ENCODE peak calls at places on chromosome 21, in nine cellular contexts. A is left ventricle myocardium inferior, Q is AG10803, E is AG04450, N is heart left ventricle, T is mesendoderm, S is thoracic aorta, Y is AG04449, X is cardiac fibroblast. W is an unnamed sample.

GRCh38 chr21:45544449-45545235 is 2.4 kb upstream of the SLC19A1 start:
- DNase-seq in E (no peak), A (peak), S (no peak), X (no peak), N (peak), T (no peak), Q (no peak), Y (no peak), W (no peak)

GRCh38 chr21:45405271-45405818 is 380 bp downstream of the COL18A1 start:
- DNase-seq in X (peak), A (peak), Q (no peak), E (no peak), T (no peak), Y (no peak), S (no peak), N (peak), W (no peak)

GRCh38 chr21:27329255-27329851 is 362.5 kb upstream of the ADAMTS5 start:
- DNase-seq in X (peak), N (no peak), Q (peak), S (no peak), T (no peak), E (peak), Y (no peak), A (no peak), W (no peak)

GRCh38 chr21:32604484-32604883 is 7.7 kb downstream of the CFAP298 start:
- DNase-seq in E (no peak), Q (no peak), A (no peak), S (no peak), X (no peak), N (no peak), Y (no peak), T (peak), W (no peak)

GRCh38 chr21:45330075-45330781 is 42.5 kb upstream of the POFUT2 start:
- DNase-seq in S (no peak), Y (peak), A (peak), E (peak), Q (peak), X (peak), T (peak), N (no peak), W (peak)

GRCh38 chr21:26007911-26008579 is 162.5 kb downstream of the APP start:
- DNase-seq in S (no peak), T (no peak), E (no peak), A (no peak), Y (no peak), X (peak), N (no peak), Q (peak), W (no peak)

GRCh38 chr21:39660191-39660590 is 47.5 kb downstream of the B3GALT5 start:
- DNase-seq in E (peak), T (no peak), X (no peak), S (no peak), Q (peak), A (peak), Y (no peak), N (peak), W (no peak)

GRCh38 chr21:45104560-45104959 is 30.2 kb downstream of the ADARB1 start:
- DNase-seq in Q (no peak), X (peak), T (no peak), A (peak), N (peak), E (no peak), S (no peak), Y (no peak), W (no peak)

GRCh38 chr21:45370575-45370974 is 34.4 kb upstream of the COL18A1 start:
- DNase-seq in A (no peak), Q (no peak), E (no peak), T (no peak), S (no peak), N (no peak), X (no peak), Y (no peak), W (no peak)

GRCh38 chr21:46160563-46161179 is 5.3 kb upstream of the FTCD start:
- DNase-seq in E (no peak), Y (no peak), T (no peak), N (peak), A (no peak), S (no peak), Q (no peak), X (no peak), W (no peak)

GRCh38 chr21:42781981-42782722 is 97.2 kb downstream of the WDR4 start:
- DNase-seq in A (no peak), N (no peak), E (no peak), Q (no peak), S (no peak), T (no peak), Y (no peak), X (no peak), W (no peak)

GRCh38 chr21:29181799-29182470 is 51.5 kb downstream of the MAP3K7CL start:
- DNase-seq in X (peak), Q (peak), T (peak), Y (peak), E (peak), N (no peak), A (no peak), S (no peak), W (no peak)

GRCh38 chr21:42653492-42654061 is at the start of gene PDE9A:
- DNase-seq in E (no peak), S (no peak), X (no peak), Y (no peak), N (peak), A (no peak), Q (no peak), T (peak), W (no peak)

GRCh38 chr21:26116456-26117011 is 54.0 kb downstream of the APP start:
- DNase-seq in E (no peak), A (no peak), Q (peak), T (peak), N (no peak), Y (peak), X (peak), S (no peak), W (no peak)

GRCh38 chr21:32320059-32320458 is 21.4 kb downstream of the MRAP start:
- DNase-seq in N (no peak), Q (no peak), X (no peak), Y (no peak), S (no peak), T (no peak), E (no peak), A (no peak), W (no peak)

GRCh38 chr21:45228171-45228641 is 59.5 kb downstream of the POFUT2 start:
- DNase-seq in T (peak), S (no peak), Q (peak), Y (peak), A (no peak), E (peak), X (peak), N (no peak), W (no peak)

GRCh38 chr21:42526379-42526727 is 12.7 kb downstream of the SLC37A1 start:
- DNase-seq in N (peak), Q (no peak), T (no peak), E (no peak), A (peak), S (no peak), X (no peak), Y (no peak), W (no peak)

GRCh38 chr21:32818411-32818810 is 46.9 kb upstream of the PAXBP1 start:
- DNase-seq in Q (no peak), A (no peak), S (no peak), Y (no peak), X (no peak), N (no peak), T (no peak), E (no peak), W (no peak)

GRCh38 chr21:39659070-39659815 is 46.5 kb downstream of the B3GALT5 start:
- DNase-seq in S (no peak), X (no peak), Y (no peak), E (no peak), Q (no peak), T (no peak), N (no peak), A (no peak), W (no peak)

GRCh38 chr21:32147041-32147440 is 131.8 kb downstream of the MIS18A start:
- DNase-seq in Y (no peak), A (no peak), E (no peak), Q (no peak), X (no peak), T (peak), S (no peak), N (no peak), W (no peak)

GRCh38 chr21:46599251-46599572 is 5.7 kb downstream of the S100B start:
- DNase-seq in Q (peak), S (no peak), Y (peak), A (no peak), X (peak), E (peak), T (peak), N (peak), W (no peak)

GRCh38 chr21:42654179-42654912 is 925 bp downstream of the PDE9A start:
- DNase-seq in A (no peak), N (no peak), X (no peak), Y (no peak), T (peak), Q (no peak), S (no peak), E (no peak), W (no peak)

GRCh38 chr21:31909153-31909771 is 36.4 kb downstream of the HUNK start:
- DNase-seq in A (no peak), T (peak), Y (no peak), X (no peak), Q (peak), N (no peak), E (no peak), S (no peak), W (no peak)

GRCh38 chr21:31343680-31344480 is at the start of gene TIAM1:
- DNase-seq in E (no peak), T (peak), X (peak), Q (peak), N (peak), S (peak), A (peak), Y (peak), W (peak)

GRCh38 chr21:25428537-25428936 is 178.7 kb downstream of the MRPL39 start:
- DNase-seq in S (no peak), A (no peak), T (no peak), E (no peak), Q (no peak), Y (no peak), X (no peak), N (no peak), W (no peak)

GRCh38 chr21:23874271-23874670 is 1733.0 kb downstream of the MRPL39 start:
- DNase-seq in Q (no peak), S (no peak), N (no peak), X (no peak), A (no peak), Y (no peak), E (no peak), T (no peak), W (no peak)

GRCh38 chr21:33660406-33660805 is 18.1 kb downstream of the ITSN1 start:
- DNase-seq in N (no peak), T (no peak), Y (no peak), Q (peak), E (no peak), S (no peak), A (no peak), X (no peak), W (no peak)

GRCh38 chr21:31977816-31978215 is 105.0 kb downstream of the HUNK start:
- DNase-seq in A (no peak), S (no peak), X (no peak), T (no peak), E (no peak), Q (no peak), N (no peak), Y (no peak), W (no peak)

GRCh38 chr21:45026833-45027232 is 47.5 kb upstream of the ADARB1 start:
- DNase-seq in T (no peak), N (no peak), A (no peak), X (no peak), S (no peak), Y (no peak), Q (no peak), E (no peak), W (no peak)

GRCh38 chr21:20720623-20721022 is 277.6 kb upstream of the NCAM2 start:
- DNase-seq in T (no peak), X (peak), S (no peak), Q (no peak), Y (no peak), E (no peak), A (no peak), N (no peak), W (no peak)

GRCh38 chr21:31530918-31531705 is 128.4 kb upstream of the SOD1 start:
- DNase-seq in N (no peak), Q (no peak), T (no peak), Y (no peak), X (no peak), A (no peak), S (no peak), E (no peak), W (no peak)

GRCh38 chr21:45837936-45838335 is 143.6 kb upstream of the COL6A1 start:
- DNase-seq in E (no peak), A (no peak), N (no peak), Y (no peak), X (no peak), S (no peak), Q (no peak), T (no peak), W (no peak)

GRCh38 chr21:25916226-25916625 is 181.5 kb downstream of the GABPA start:
- DNase-seq in Y (no peak), T (no peak), E (no peak), S (no peak), Q (no peak), A (no peak), X (no peak), N (no peak), W (no peak)

GRCh38 chr21:25568230-25568629 is 39.1 kb downstream of the MRPL39 start:
- DNase-seq in E (peak), Q (peak), A (peak), T (peak), X (peak), Y (no peak), N (peak), S (no peak), W (no peak)

GRCh38 chr21:45818904-45819285 is 162.7 kb upstream of the COL6A1 start:
- DNase-seq in E (no peak), Q (peak), T (no peak), N (no peak), A (no peak), Y (peak), X (peak), S (no peak), W (no peak)

GRCh38 chr21:33157303-33157702 is 72.4 kb upstream of the IFNAR2 start:
- DNase-seq in Y (no peak), T (peak), E (no peak), S (no peak), Q (no peak), X (peak), A (no peak), N (no peak), W (no peak)

GRCh38 chr21:46412521-46413364 is 45.9 kb upstream of the DIP2A start:
- DNase-seq in X (no peak), N (no peak), T (no peak), A (no peak), S (no peak), Y (no peak), E (no peak), Q (no peak), W (no peak)

GRCh38 chr21:42781150-42781980 is 98.0 kb downstream of the WDR4 start:
- DNase-seq in N (peak), S (no peak), Y (no peak), X (no peak), T (peak), Q (no peak), A (no peak), E (no peak), W (no peak)

GRCh38 chr21:14883351-14883750 is 181.4 kb downstream of the NRIP1 start:
- DNase-seq in S (no peak), E (no peak), N (no peak), T (no peak), X (no peak), Q (no peak), A (no peak), Y (no peak), W (no peak)
- H3K4me3 ChIP-seq in S (no peak), E (no peak), N (no peak), T (no peak), X (no peak), Q (no peak), A (no peak), Y (no peak), W (no peak)

DNA sequence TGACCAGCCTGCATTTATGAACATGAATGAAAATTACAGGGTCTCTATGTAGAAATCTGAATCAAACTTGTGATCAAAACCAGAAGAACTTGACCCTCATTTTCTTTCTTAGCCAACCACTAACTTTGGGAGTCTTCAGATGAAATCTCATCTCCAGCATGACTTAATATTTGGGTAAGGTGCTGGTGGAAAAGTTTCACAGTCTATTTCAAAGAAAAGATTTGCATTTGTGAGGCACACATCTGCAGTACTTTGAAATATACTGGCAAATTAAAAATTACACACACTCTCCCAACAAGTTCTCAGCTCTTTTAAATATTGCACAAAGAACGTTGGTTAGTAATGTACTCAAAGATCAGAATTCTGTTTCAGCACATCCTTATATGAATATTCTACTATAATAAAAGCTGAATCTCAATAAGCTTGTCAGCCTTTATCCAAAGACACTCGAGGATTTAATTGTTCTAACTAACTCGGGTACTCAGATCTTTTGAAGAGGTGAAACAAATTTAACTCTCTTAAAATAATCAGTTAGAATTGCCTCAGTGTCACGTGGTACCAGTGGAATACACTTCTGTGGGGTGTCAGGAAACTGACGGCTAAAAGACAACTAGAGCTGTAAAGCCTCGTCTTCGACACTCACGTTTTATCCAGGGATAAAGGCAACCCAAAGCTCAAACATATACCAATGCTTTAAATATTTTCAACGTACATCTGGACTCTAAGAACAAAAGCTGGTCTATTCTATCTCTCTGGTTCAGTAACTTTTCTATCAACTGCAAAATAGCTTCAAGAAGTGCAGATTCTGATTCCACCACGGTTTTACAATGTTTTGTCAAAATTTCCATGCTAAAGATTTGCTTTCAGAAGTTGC is 19.1 kb downstream of the SAMSN1 start:
- DNase-seq in T (no peak), X (no peak), Y (no peak), Q (no peak), A (no peak), E (no peak), S (no peak), N (no peak), W (no peak)
- H3K4me3 ChIP-seq in T (no peak), X (no peak), Y (no peak), Q (no peak), A (no peak), E (no peak), S (no peak), N (no peak), W (no peak)

DNA sequence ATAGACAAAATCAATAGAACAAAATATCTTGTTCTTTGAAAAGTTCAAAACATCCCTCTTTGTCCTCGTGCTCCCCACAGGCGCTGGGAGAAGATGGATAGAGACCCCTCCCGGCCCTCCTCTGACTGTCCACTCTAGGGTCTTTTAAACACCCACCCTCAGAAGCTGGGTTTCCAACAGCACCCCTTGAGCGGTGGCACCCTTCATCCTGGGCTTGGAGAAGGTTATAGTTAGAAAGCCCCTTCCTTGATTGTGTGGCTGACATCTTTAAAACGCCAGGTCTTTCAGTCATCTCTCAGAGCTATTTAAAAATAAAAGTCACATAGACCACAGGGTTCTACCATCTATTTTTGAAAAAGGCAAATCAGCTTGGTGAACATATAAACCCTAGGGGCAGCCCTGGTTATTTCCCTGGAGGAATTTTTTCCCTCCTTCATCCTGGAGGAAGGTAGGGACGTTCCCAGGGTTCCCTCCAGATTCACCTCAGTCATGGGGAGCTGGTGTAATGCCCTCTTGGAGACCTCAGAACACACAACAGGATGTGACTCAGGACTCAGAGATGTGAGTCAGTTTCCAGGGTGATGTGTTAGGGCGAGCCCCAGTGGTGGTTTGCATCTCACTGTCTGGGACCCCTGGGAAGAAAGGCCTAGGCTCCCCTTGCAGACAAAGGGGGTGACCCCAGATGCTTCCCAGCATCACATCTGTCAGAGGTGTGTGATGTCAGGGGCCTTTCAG is 138.5 kb downstream of the CLIC6 start:
- DNase-seq in Q (peak), S (peak), E (peak), Y (peak), A (no peak), X (peak), N (no peak), T (peak), W (no peak)
- H3K4me3 ChIP-seq in Q (no peak), S (no peak), E (no peak), Y (no peak), A (no peak), X (peak), N (no peak), T (no peak), W (no peak)

GRCh38 chr21:16258834-16259611 is 529.2 kb downstream of the USP25 start:
- DNase-seq in T (no peak), S (no peak), A (no peak), E (no peak), Y (no peak), N (no peak), X (no peak), Q (no peak), W (no peak)

GRCh38 chr21:16269497-16269896 is 539.7 kb downstream of the USP25 start:
- DNase-seq in N (no peak), E (no peak), Y (no peak), T (no peak), S (no peak), Q (no peak), X (no peak), A (no peak), W (no peak)

GRCh38 chr21:16262109-16262508 is 532.3 kb downstream of the USP25 start:
- DNase-seq in S (no peak), T (no peak), Y (no peak), A (no peak), Q (no peak), X (no peak), E (no peak), N (no peak), W (no peak)

DNA sequence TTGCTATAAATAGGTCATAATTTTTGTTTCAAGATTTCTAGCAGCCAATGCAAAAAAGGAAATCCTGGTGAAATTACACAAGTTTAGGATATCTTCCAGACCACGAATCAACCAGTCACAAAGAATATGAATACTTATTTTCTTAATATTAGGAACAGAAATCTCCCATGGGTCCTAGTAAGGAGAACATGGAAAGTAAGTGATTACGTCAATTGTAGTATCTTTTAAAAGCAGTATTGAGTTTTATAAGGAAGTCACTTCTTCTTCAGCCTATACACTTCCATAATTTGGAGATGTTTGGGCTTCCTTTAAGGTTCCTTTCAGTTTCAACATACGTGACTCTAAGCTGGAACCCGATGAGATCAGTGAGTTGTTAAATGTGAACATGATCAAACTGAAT is 534.5 kb downstream of the USP25 start:
- DNase-seq in S (no peak), X (peak), Y (no peak), Q (no peak), E (no peak), A (no peak), N (no peak), T (no peak), W (no peak)
- H3K4me3 ChIP-seq in S (peak), X (peak), Y (no peak), Q (peak), E (no peak), A (peak), N (peak), T (no peak), W (no peak)

DNA sequence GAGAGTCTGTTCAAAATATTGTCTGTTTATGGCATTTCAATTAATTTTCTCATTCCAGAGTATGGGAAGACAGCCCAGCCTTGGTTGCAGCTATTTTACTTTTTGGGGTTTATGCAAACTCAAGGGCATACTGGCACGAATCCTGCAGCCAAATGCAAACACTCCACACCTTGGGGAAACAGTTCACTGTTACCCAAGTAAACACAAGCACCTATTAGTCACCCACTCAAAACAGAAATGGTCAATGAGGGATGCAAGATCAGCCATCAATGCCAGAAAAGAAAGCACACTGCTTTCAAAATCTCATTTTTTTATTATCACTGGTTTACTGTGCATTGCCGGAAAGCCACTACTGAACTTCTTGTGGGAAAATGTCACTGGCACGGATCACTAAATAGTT is 170.6 kb downstream of the RUNX1 start:
- DNase-seq in T (no peak), E (no peak), X (no peak), A (no peak), N (no peak), S (no peak), Q (no peak), Y (no peak), W (peak)
- H3K4me3 ChIP-seq in T (no peak), E (no peak), X (no peak), A (no peak), N (no peak), S (no peak), Q (peak), Y (no peak), W (no peak)